ENCODE peak calls at places on chromosomes 2 and 18, in five cellular contexts. One of them, this sample, is unnamed.

GRCh38 chr18:9916067-9916684 is 2.4 kb downstream of the VAPA start:
- DNase-seq in H1: no peak
- DNase-seq in HepG2: no peak
- DNase-seq in ovary: no peak
- DNase-seq in tibial nerve: no peak
- DNase-seq in this sample: no peak

GRCh38 chr2:6358985-6359384 is 506.7 kb downstream of the CMPK2 start:
- DNase-seq in H1: no peak
- DNase-seq in HepG2: no peak
- DNase-seq in ovary: no peak
- DNase-seq in tibial nerve: no peak
- DNase-seq in this sample: no peak

GRCh38 chr2:170022692-170023091 is 155.3 kb upstream of the MYO3B start:
- DNase-seq in H1: no peak
- DNase-seq in HepG2: no peak
- DNase-seq in ovary: no peak
- DNase-seq in tibial nerve: no peak
- DNase-seq in this sample: no peak

GRCh38 chr2:233999182-233999581 is 51.3 kb upstream of the SPP2 start:
- DNase-seq in H1: peak
- DNase-seq in HepG2: no peak
- DNase-seq in ovary: no peak
- DNase-seq in tibial nerve: no peak
- DNase-seq in this sample: no peak

GRCh38 chr2:9333591-9334171 is 89.6 kb downstream of the ITGB1BP1 start:
- DNase-seq in H1: no peak
- DNase-seq in HepG2: peak
- DNase-seq in ovary: peak
- DNase-seq in tibial nerve: peak
- DNase-seq in this sample: peak

GRCh38 chr2:200306969-200307811 is 697 bp downstream of the SPATS2L start:
- DNase-seq in H1: peak
- DNase-seq in HepG2: no peak
- DNase-seq in ovary: peak
- DNase-seq in tibial nerve: peak
- DNase-seq in this sample: peak

GRCh38 chr2:199488772-199489400 is 31.1 kb upstream of the SATB2 start:
- DNase-seq in H1: peak
- DNase-seq in HepG2: peak
- DNase-seq in ovary: no peak
- DNase-seq in tibial nerve: no peak
- DNase-seq in this sample: no peak

GRCh38 chr2:105052773-105053172 is 14.9 kb downstream of the MRPS9 start:
- DNase-seq in H1: no peak
- DNase-seq in HepG2: peak
- DNase-seq in ovary: no peak
- DNase-seq in tibial nerve: no peak
- DNase-seq in this sample: no peak

GRCh38 chr2:236052926-236053846 is 115.0 kb downstream of the GBX2 start:
- DNase-seq in H1: peak
- DNase-seq in HepG2: no peak
- DNase-seq in ovary: no peak
- DNase-seq in tibial nerve: no peak
- DNase-seq in this sample: no peak

GRCh38 chr18:64791211-64791610 is 642.3 kb upstream of the LINC00305 start:
- DNase-seq in H1: no peak
- DNase-seq in HepG2: no peak
- DNase-seq in ovary: no peak
- DNase-seq in tibial nerve: no peak
- DNase-seq in this sample: no peak

GRCh38 chr2:240463866-240464481 is 28.5 kb downstream of the GPC1 start:
- DNase-seq in H1: no peak
- DNase-seq in HepG2: no peak
- DNase-seq in ovary: no peak
- DNase-seq in tibial nerve: peak
- DNase-seq in this sample: peak

DNA sequence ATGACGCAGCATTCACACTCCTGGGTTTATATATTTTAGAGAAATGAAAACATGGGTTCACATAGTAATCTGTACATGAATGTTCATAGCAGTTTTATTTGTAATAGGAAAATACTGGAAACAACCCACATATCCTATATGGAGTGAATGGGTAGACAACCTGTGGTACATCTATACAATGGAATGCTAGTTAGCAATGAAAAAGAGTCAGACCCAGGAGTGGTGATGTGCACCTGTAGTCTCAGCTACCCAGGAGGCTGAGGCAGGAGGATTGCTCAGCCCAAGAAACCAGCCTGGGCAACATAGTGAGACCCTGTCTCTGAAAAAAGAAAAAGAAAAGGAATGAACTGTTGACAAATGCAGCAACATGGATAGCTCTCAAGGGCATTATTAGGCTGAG is 25.9 kb downstream of the AFTPH start:
- DNase-seq in H1: no peak
- DNase-seq in HepG2: no peak
- DNase-seq in ovary: no peak
- DNase-seq in tibial nerve: no peak
- DNase-seq in this sample: no peak
- TF ChIP-seq POLR2A in H1: no peak
- TF ChIP-seq POLR2A in HepG2: no peak
- TF ChIP-seq POLR2A in ovary: no peak
- TF ChIP-seq POLR2A in tibial nerve: no peak
- TF ChIP-seq POLR2A in this sample: no peak

DNA sequence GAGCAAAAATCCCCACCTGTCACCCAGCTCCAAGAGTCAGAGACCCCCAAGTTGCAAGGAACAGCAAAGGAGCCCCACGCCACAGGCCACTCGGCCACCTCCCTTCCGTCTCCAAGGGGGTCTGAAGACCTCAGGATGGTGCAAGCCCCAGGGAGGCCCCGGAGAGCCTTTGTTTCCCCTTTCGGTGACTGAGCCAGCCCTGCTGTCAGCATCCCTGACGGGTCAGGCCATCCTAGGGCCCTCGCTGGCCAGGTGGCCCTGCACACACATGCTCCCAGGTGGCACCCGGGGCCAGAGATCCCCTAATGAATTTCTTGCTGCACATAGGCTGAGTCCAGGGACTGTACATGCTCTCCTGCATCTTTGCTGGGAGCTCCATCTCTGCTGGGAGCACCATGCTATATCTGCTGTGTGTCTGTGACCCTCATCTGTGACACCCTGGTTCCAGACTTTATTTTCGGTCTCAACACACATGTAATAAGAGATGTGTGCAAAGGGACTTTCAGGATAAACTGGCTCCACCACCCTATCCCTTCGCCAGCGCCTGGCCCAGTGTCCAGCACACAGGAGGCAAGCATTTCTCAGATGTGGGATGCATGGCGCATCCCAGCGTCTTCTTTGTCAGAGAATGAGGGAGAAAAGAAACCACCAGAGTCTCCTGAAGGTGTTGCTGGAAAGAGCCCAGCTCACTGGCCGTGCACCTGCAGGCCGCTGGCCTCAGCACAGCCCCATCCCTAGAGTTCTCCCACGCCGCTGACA is 27.4 kb downstream of the ADI1 start:
- DNase-seq in H1: no peak
- DNase-seq in HepG2: no peak
- DNase-seq in ovary: no peak
- DNase-seq in tibial nerve: no peak
- DNase-seq in this sample: no peak
- H3K27ac ChIP-seq in H1: no peak
- H3K27ac ChIP-seq in HepG2: no peak
- H3K27ac ChIP-seq in ovary: no peak
- H3K27ac ChIP-seq in tibial nerve: peak
- H3K27ac ChIP-seq in this sample: no peak

DNA sequence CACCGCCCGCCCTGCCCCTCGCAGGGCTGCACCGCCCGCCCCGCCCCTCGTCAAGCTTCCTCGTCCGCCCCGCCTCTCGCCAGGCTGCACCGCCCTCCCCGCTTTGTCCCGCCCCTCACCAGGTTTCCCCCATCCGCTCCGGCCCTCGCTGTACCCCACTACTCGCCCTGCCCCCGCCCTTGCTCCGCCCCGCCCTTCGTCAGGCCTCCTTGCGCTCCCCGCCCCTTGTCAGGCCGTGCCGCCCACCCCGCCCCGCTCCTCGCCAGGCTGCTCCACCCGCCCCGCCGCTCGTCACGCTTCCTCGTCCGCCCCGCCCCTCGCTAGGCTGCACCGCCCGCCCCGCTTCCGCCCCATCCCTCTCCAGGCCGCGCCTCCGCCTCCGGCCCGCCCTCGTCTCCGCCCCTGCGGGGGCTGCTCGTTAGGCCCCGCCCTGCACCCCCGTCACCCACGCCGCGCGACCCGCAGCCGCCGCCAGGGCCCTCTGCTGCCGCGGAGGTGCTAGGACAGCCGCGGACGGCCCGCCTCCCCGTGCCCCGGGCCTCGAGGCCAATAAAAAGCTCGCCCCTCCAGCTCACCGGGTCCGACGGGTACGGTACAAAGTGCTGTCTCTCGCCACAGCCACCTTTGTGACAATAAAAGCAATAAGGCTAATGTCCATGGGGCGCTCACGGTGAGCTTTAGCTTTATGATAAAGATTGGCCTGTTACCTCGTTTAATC is 574 bp upstream of the DNPEP start:
- DNase-seq in H1: peak
- DNase-seq in HepG2: peak
- DNase-seq in ovary: peak
- DNase-seq in tibial nerve: peak
- DNase-seq in this sample: peak
- TF ChIP-seq EP300 in H1: no peak
- TF ChIP-seq EP300 in HepG2: no peak
- TF ChIP-seq EP300 in ovary: no peak
- TF ChIP-seq EP300 in tibial nerve: peak
- TF ChIP-seq EP300 in this sample: no peak

GRCh38 chr2:176643711-176644110 is 374.5 kb downstream of the MTX2 start:
- DNase-seq in H1: no peak
- DNase-seq in HepG2: peak
- DNase-seq in ovary: peak
- DNase-seq in tibial nerve: no peak
- DNase-seq in this sample: peak
- TF ChIP-seq POLR2A in H1: no peak
- TF ChIP-seq POLR2A in HepG2: no peak
- TF ChIP-seq POLR2A in ovary: no peak
- TF ChIP-seq POLR2A in tibial nerve: no peak
- TF ChIP-seq POLR2A in this sample: no peak

GRCh38 chr2:189782221-189782671 is 1.9 kb downstream of the ORMDL1 start:
- DNase-seq in H1: no peak
- DNase-seq in HepG2: peak
- DNase-seq in ovary: no peak
- DNase-seq in tibial nerve: no peak
- DNase-seq in this sample: no peak
- H3K27ac ChIP-seq in H1: no peak
- H3K27ac ChIP-seq in HepG2: peak
- H3K27ac ChIP-seq in ovary: no peak
- H3K27ac ChIP-seq in tibial nerve: no peak
- H3K27ac ChIP-seq in this sample: peak

This sample was measured in sigmoid colon.